ENCODE peak calls at places on chromosomes 3 and 15, in nine cellular contexts. N is activated T-cell treated with anti-CD3 and anti-CD28 coated beads, Interleukin-2, amount 50 U/mL, for 4 hours; S is ACHN; X is germinal center; G is activated T-helper 2 cell treated with anti-CD3 and anti-CD28 coated beads, Interferon-gamma antibody, Interleukin-2, Interleukin-4, amounts not matched to agents 10 μg/mL and 5 μg/mL and 100 μg/mL, durations not matched to agents 14 hours and 24 hours and 36 hours; L is C1 segment of cervical spinal cord; U is endothelial cell; B is activated T-helper 1 cell treated with anti-CD3 and anti-CD28 coated beads, Interleukin-12 subunit alpha, Interleukin-12 subunit beta, Interleukin-2, Interleukin-4 antibody, amounts not matched to agents 30 ng/mL and 10 ng/mL and 1 ng/mL, durations not matched to agents 14 hours and 24 hours and 36 hours; D is HTR-8/SVneo. H is an unnamed sample.

GRCh38 chr15:29449136-29449535 is 179.5 kb upstream of the NSMCE3 start:
- DNase-seq in B (no peak), G (no peak), L (no peak), N (no peak), S (peak), X (no peak), U (peak), D (no peak), H (no peak)

GRCh38 chr3:11096266-11097135 is 57.8 kb upstream of the HRH1 start:
- DNase-seq in L (peak), U (peak), D (peak), N (peak), X (no peak), S (peak), B (peak), G (peak), H (no peak)

GRCh38 chr3:119343719-119344118 is 49.5 kb downstream of the ARHGAP31 start:
- DNase-seq in G (no peak), B (no peak), U (no peak), S (no peak), D (no peak), L (no peak), N (no peak), X (peak), H (peak)

GRCh38 chr3:183371672-183371968 is 56.8 kb downstream of the MCF2L2 start:
- DNase-seq in U (no peak), G (no peak), D (no peak), S (no peak), B (no peak), N (no peak), L (no peak), X (no peak), H (no peak)

GRCh38 chr3:39267631-39268553 is 11.9 kb downstream of the CX3CR1 start:
- DNase-seq in S (no peak), D (no peak), G (peak), B (peak), N (peak), X (no peak), L (no peak), U (no peak), H (no peak)

GRCh38 chr3:115325539-115325938 is 178.5 kb upstream of the ZBTB20 start:
- DNase-seq in B (no peak), N (no peak), X (no peak), D (no peak), G (no peak), S (peak), U (peak), L (no peak), H (no peak)

GRCh38 chr3:188037116-188037718 is 116.7 kb upstream of the LPP start:
- DNase-seq in U (peak), S (peak), L (no peak), X (no peak), N (no peak), B (no peak), G (no peak), D (no peak), H (no peak)

GRCh38 chr15:65416845-65417416 is 5.8 kb downstream of the IGDCC4 start:
- DNase-seq in D (no peak), S (no peak), U (no peak), X (no peak), B (no peak), N (no peak), G (no peak), L (peak), H (no peak)

GRCh38 chr15:31405200-31405929 is 78.7 kb downstream of the KLF13 start:
- DNase-seq in L (no peak), D (no peak), S (no peak), N (peak), G (no peak), U (no peak), B (no peak), X (no peak), H (peak)

GRCh38 chr3:67655364-67656121 is 1.1 kb upstream of the SUCLG2 start:
- DNase-seq in U (no peak), D (no peak), B (peak), L (no peak), X (no peak), G (peak), N (peak), S (peak), H (no peak)

GRCh38 chr3:113062717-113063116 is 71.9 kb downstream of the GTPBP8 start:
- DNase-seq in B (no peak), S (no peak), X (no peak), N (no peak), G (no peak), D (no peak), L (no peak), U (no peak), H (no peak)

GRCh38 chr15:65286069-65286703 is 497 bp downstream of the PARP16 start:
- DNase-seq in D (peak), U (peak), L (peak), X (peak), G (no peak), N (no peak), S (peak), B (peak), H (no peak)

GRCh38 chr3:102189564-102190339 is 245.1 kb upstream of the ZPLD1 start:
- DNase-seq in G (no peak), S (peak), N (no peak), X (no peak), U (no peak), D (no peak), B (no peak), L (no peak), H (no peak)

GRCh38 chr15:80674245-80674614 is 20.9 kb upstream of the ABHD17C start:
- DNase-seq in S (no peak), B (no peak), L (no peak), N (no peak), D (no peak), U (no peak), X (no peak), G (no peak), H (no peak)

GRCh38 chr3:155995525-155996370 is 124.6 kb upstream of the KCNAB1 start:
- DNase-seq in L (no peak), D (peak), X (no peak), G (no peak), B (no peak), S (peak), N (no peak), U (no peak), H (no peak)

GRCh38 chr15:58423858-58424608 is 7.8 kb upstream of the LIPC start:
- DNase-seq in G (no peak), X (no peak), S (no peak), U (no peak), B (no peak), N (no peak), L (no peak), D (no peak), H (no peak)

GRCh38 chr3:41137686-41138111 is 61.6 kb upstream of the CTNNB1 start:
- DNase-seq in D (no peak), B (no peak), X (no peak), S (no peak), G (no peak), L (no peak), N (no peak), U (no peak), H (no peak)

GRCh38 chr15:79515628-79516027 is 83.5 kb downstream of the MINAR1 start:
- DNase-seq in G (no peak), X (no peak), L (no peak), U (no peak), N (no peak), B (no peak), D (no peak), S (no peak), H (no peak)

GRCh38 chr3:36707623-36708409 is 56.5 kb downstream of the DCLK3 start:
- DNase-seq in X (no peak), U (no peak), N (no peak), S (peak), B (no peak), D (peak), L (no peak), G (no peak), H (no peak)

GRCh38 chr3:117128876-117129275 is 419.3 kb downstream of the TUSC7 start:
- DNase-seq in N (no peak), B (no peak), X (no peak), L (no peak), U (no peak), G (no peak), D (no peak), S (no peak), H (no peak)

GRCh38 chr15:74235962-74236361 is at the start of gene CCDC33:
- DNase-seq in D (no peak), L (no peak), B (no peak), N (no peak), U (no peak), G (no peak), S (no peak), X (no peak), H (peak)

GRCh38 chr3:130772124-130772523 is 25.5 kb upstream of the PIK3R4 start:
- DNase-seq in D (no peak), G (no peak), L (no peak), U (no peak), B (no peak), S (no peak), N (no peak), X (no peak), H (no peak)

GRCh38 chr3:63559884-63560283 is 92.6 kb upstream of the SNTN start:
- DNase-seq in L (no peak), U (no peak), N (no peak), B (no peak), D (no peak), G (no peak), X (no peak), S (no peak), H (no peak)

GRCh38 chr3:155617346-155617745 is 127.5 kb downstream of the PLCH1 start:
- DNase-seq in N (no peak), L (no peak), S (no peak), B (no peak), D (no peak), G (no peak), X (no peak), U (no peak), H (no peak)

GRCh38 chr3:100982710-100983109 is 10.5 kb downstream of the ABI3BP start:
- DNase-seq in S (no peak), X (no peak), U (no peak), N (no peak), L (no peak), G (no peak), D (no peak), B (no peak), H (no peak)

GRCh38 chr3:11757441-11757875 is 89.2 kb downstream of the TAMM41 start:
- DNase-seq in X (no peak), S (no peak), B (no peak), N (no peak), G (no peak), D (no peak), U (no peak), L (no peak), H (no peak)

GRCh38 chr15:96350321-96350720 is 19.8 kb downstream of the NR2F2 start:
- DNase-seq in B (no peak), X (no peak), L (no peak), G (no peak), N (no peak), D (no peak), U (no peak), S (no peak), H (no peak)

GRCh38 chr3:49377483-49377882 is 19.3 kb upstream of the GPX1 start:
- DNase-seq in B (peak), N (peak), L (no peak), D (no peak), S (peak), G (no peak), X (no peak), U (no peak), H (no peak)

GRCh38 chr3:150076443-150076842 is 105.7 kb upstream of the PFN2 start:
- DNase-seq in D (no peak), U (no peak), L (no peak), S (no peak), X (no peak), B (no peak), G (no peak), N (no peak), H (no peak)

GRCh38 chr3:54853573-54854404 is 74.1 kb downstream of the LRTM1 start:
- DNase-seq in B (peak), N (peak), U (peak), L (peak), S (peak), G (peak), X (peak), D (peak), H (peak)